ENCODE peak calls at places on chromosomes 6 and 20, in nine cellular contexts. One of them, this sample, is unnamed.

GRCh38 chr6:163418273-163419029 is 3.9 kb downstream of the QKI start:
- DNase-seq in amniotic stem cell: no peak
- DNase-seq in colonic mucosa: no peak
- DNase-seq in HTR-8/SVneo: no peak
- DNase-seq in RWPE1: no peak
- DNase-seq in AG04450: no peak
- DNase-seq in AG09309: no peak
- DNase-seq in lung: no peak
- DNase-seq in cardiac muscle cell: no peak
- DNase-seq in this sample: no peak

GRCh38 chr20:59560588-59561227 is 43.6 kb upstream of the PHACTR3 start:
- DNase-seq in amniotic stem cell: no peak
- DNase-seq in colonic mucosa: no peak
- DNase-seq in HTR-8/SVneo: peak
- DNase-seq in RWPE1: peak
- DNase-seq in AG04450: no peak
- DNase-seq in AG09309: no peak
- DNase-seq in lung: no peak
- DNase-seq in cardiac muscle cell: no peak
- DNase-seq in this sample: no peak

GRCh38 chr20:48586728-48587127 is 241.1 kb downstream of the PREX1 start:
- DNase-seq in amniotic stem cell: no peak
- DNase-seq in colonic mucosa: peak
- DNase-seq in HTR-8/SVneo: no peak
- DNase-seq in RWPE1: no peak
- DNase-seq in AG04450: no peak
- DNase-seq in AG09309: no peak
- DNase-seq in lung: no peak
- DNase-seq in cardiac muscle cell: no peak
- DNase-seq in this sample: peak

GRCh38 chr20:45361794-45362193 is 1.2 kb upstream of the SYS1 start:
- DNase-seq in amniotic stem cell: no peak
- DNase-seq in colonic mucosa: no peak
- DNase-seq in HTR-8/SVneo: no peak
- DNase-seq in RWPE1: no peak
- DNase-seq in AG04450: no peak
- DNase-seq in AG09309: no peak
- DNase-seq in lung: no peak
- DNase-seq in cardiac muscle cell: no peak
- DNase-seq in this sample: no peak

GRCh38 chr6:138520463-138520862 is 21.2 kb upstream of the NHSL1 start:
- DNase-seq in amniotic stem cell: no peak
- DNase-seq in colonic mucosa: no peak
- DNase-seq in HTR-8/SVneo: peak
- DNase-seq in RWPE1: peak
- DNase-seq in AG04450: no peak
- DNase-seq in AG09309: no peak
- DNase-seq in lung: no peak
- DNase-seq in cardiac muscle cell: no peak
- DNase-seq in this sample: no peak

GRCh38 chr6:70680396-70680795 is 12.7 kb downstream of the SMAP1 start:
- DNase-seq in amniotic stem cell: no peak
- DNase-seq in colonic mucosa: no peak
- DNase-seq in HTR-8/SVneo: no peak
- DNase-seq in RWPE1: no peak
- DNase-seq in AG04450: no peak
- DNase-seq in AG09309: no peak
- DNase-seq in lung: no peak
- DNase-seq in cardiac muscle cell: no peak
- DNase-seq in this sample: no peak

GRCh38 chr20:17504898-17505663 is 26.1 kb downstream of the BFSP1 start:
- DNase-seq in amniotic stem cell: no peak
- DNase-seq in colonic mucosa: peak
- DNase-seq in HTR-8/SVneo: peak
- DNase-seq in RWPE1: peak
- DNase-seq in AG04450: no peak
- DNase-seq in AG09309: no peak
- DNase-seq in lung: peak
- DNase-seq in cardiac muscle cell: peak
- DNase-seq in this sample: peak

GRCh38 chr20:50001784-50002311 is 19.1 kb downstream of the SNAI1 start:
- DNase-seq in amniotic stem cell: no peak
- DNase-seq in colonic mucosa: no peak
- DNase-seq in HTR-8/SVneo: no peak
- DNase-seq in RWPE1: no peak
- DNase-seq in AG04450: no peak
- DNase-seq in AG09309: no peak
- DNase-seq in lung: no peak
- DNase-seq in cardiac muscle cell: no peak
- DNase-seq in this sample: no peak

This sample was measured in mucosa of gallbladder.